ENCODE peak calls at places on chromosome 2, in eight cellular contexts. E is hepatocyte, G is fibroblast of the aortic adventitia, A is RWPE1, H is colonic mucosa, L is MM.1S, M is left lung, V is GM23338. R is an unnamed sample.

GRCh38 chr2:72837171-72837570 is 11.3 kb upstream of the EXOC6B start:
- DNase-seq in E (no peak), G (peak; percentile 31), A (no peak), H (no peak), L (no peak), M (no peak), V (no peak), R (no peak)

GRCh38 chr2:147829106-147829505 is 15.7 kb upstream of the ACVR2A start:
- DNase-seq in E (peak; percentile 24), G (peak; percentile 92), A (peak; percentile 24), H (no peak), L (no peak), M (no peak), V (no peak), R (no peak)

GRCh38 chr2:132804045-132804444 is 134.0 kb upstream of the LYPD1 start:
- DNase-seq in E (no peak), G (peak; percentile 43), A (no peak), H (no peak), L (peak; percentile 85), M (no peak), V (peak; percentile 8), R (no peak)

GRCh38 chr2:163734401-163734800 is 1.4 kb downstream of the FIGN start:
- DNase-seq in E (no peak), G (peak; percentile 28), A (no peak), H (no peak), L (no peak), M (no peak), V (no peak), R (no peak)

GRCh38 chr2:20050104-20050711 is 1.2 kb downstream of the LAPTM4A start:
- DNase-seq in E (peak; percentile 64), G (peak; percentile 74), A (peak; percentile 67), H (peak; percentile 46), L (peak; percentile 37), M (no peak), V (peak; percentile 9), R (peak; percentile 72)

GRCh38 chr2:55282110-55282917 is 13.3 kb upstream of the MTIF2 start:
- DNase-seq in E (peak; percentile 93), G (peak; percentile 86), A (peak; percentile 57), H (peak; percentile 90), L (peak; percentile 87), M (peak; percentile 100), V (peak; percentile 87), R (peak; percentile 84)

GRCh38 chr2:191351921-191352320 is 106.7 kb downstream of the MYO1B start:
- DNase-seq in E (no peak), G (peak; percentile 64), A (no peak), H (no peak), L (no peak), M (no peak), V (no peak), R (no peak)

GRCh38 chr2:174873457-174873856 is 109.2 kb upstream of the CHRNA1 start:
- DNase-seq in E (no peak), G (peak; percentile 77), A (no peak), H (no peak), L (no peak), M (no peak), V (peak; percentile 38), R (no peak)

GRCh38 chr2:43605079-43605655 is 9.3 kb upstream of the THADA start:
- DNase-seq in E (peak; percentile 76), G (peak; percentile 67), A (peak; percentile 44), H (no peak), L (peak; percentile 47), M (no peak), V (peak; percentile 77), R (no peak)

GRCh38 chr2:46134531-46135229 is 162.5 kb upstream of the EPAS1 start:
- DNase-seq in E (no peak), G (peak; percentile 89), A (peak; percentile 74), H (no peak), L (no peak), M (no peak), V (no peak), R (no peak)

GRCh38 chr2:42369551-42370229 is 8.7 kb upstream of the COX7A2L start:
- DNase-seq in E (peak; percentile 41), G (no peak), A (no peak), H (no peak), L (no peak), M (no peak), V (no peak), R (no peak)

GRCh38 chr2:30611572-30611971 is 164.5 kb downstream of the LCLAT1 start:
- DNase-seq in E (peak; percentile 12), G (no peak), A (no peak), H (no peak), L (no peak), M (no peak), V (no peak), R (no peak)

GRCh38 chr2:226984461-226985226 is 148.8 kb downstream of the RHBDD1 start:
- DNase-seq in E (no peak), G (no peak), A (no peak), H (no peak), L (peak; percentile 36), M (no peak), V (no peak), R (no peak)

GRCh38 chr2:126227250-126227649 is 428.7 kb upstream of the GYPC start:
- DNase-seq in E (no peak), G (no peak), A (no peak), H (no peak), L (no peak), M (no peak), V (peak; percentile 32), R (no peak)
- TF ChIP-seq CTCF in E (no peak), G (no peak), A (no peak), H (no peak), L (peak; percentile 13), M (no peak), V (peak; percentile 45), R (peak; percentile 6)

GRCh38 chr2:101963198-101963597 is 28.6 kb upstream of the IL1R2 start:
- DNase-seq in E (no peak), G (no peak), A (no peak), H (no peak), L (no peak), M (no peak), V (no peak), R (no peak)

GRCh38 chr2:101958071-101958470 is 33.7 kb upstream of the IL1R2 start:
- DNase-seq in E (no peak), G (peak; percentile 51), A (peak; percentile 55), H (no peak), L (no peak), M (no peak), V (no peak), R (no peak)

GRCh38 chr2:101960903-101961286 is 30.9 kb upstream of the IL1R2 start:
- DNase-seq in E (no peak), G (no peak), A (no peak), H (no peak), L (no peak), M (no peak), V (no peak), R (no peak)

GRCh38 chr2:101962243-101962809 is 29.4 kb upstream of the IL1R2 start:
- DNase-seq in E (no peak), G (no peak), A (no peak), H (no peak), L (no peak), M (no peak), V (no peak), R (no peak)

GRCh38 chr2:101961287-101962242 is 30.2 kb upstream of the IL1R2 start:
- DNase-seq in E (peak; percentile 82), G (peak; percentile 100), A (no peak), H (peak; percentile 53), L (no peak), M (no peak), V (no peak), R (peak; percentile 92)
- TF ChIP-seq CTCF in E (no peak), G (peak; percentile 45), A (no peak), H (no peak), L (no peak), M (no peak), V (no peak), R (no peak)

GRCh38 chr2:23294238-23294637 is 90.7 kb upstream of the KLHL29 start:
- DNase-seq in E (no peak), G (no peak), A (no peak), H (no peak), L (no peak), M (no peak), V (peak; percentile 25), R (no peak)
- TF ChIP-seq CTCF in E (no peak), G (no peak), A (no peak), H (no peak), L (no peak), M (no peak), V (peak; percentile 55), R (no peak)

GRCh38 chr2:64937341-64938230 is 51.6 kb upstream of the SLC1A4 start:
- DNase-seq in E (no peak), G (no peak), A (no peak), H (no peak), L (peak; percentile 91), M (peak; percentile 83), V (no peak), R (peak; percentile 61)

GRCh38 chr2:64938607-64939285 is 50.5 kb upstream of the SLC1A4 start:
- DNase-seq in E (no peak), G (no peak), A (no peak), H (no peak), L (peak; percentile 40), M (no peak), V (no peak), R (no peak)

GRCh38 chr2:64941751-64942150 is 47.4 kb upstream of the SLC1A4 start:
- DNase-seq in E (no peak), G (no peak), A (no peak), H (no peak), L (no peak), M (no peak), V (no peak), R (no peak)

GRCh38 chr2:64941143-64941542 is 48.1 kb upstream of the SLC1A4 start:
- DNase-seq in E (no peak), G (no peak), A (no peak), H (no peak), L (no peak), M (no peak), V (no peak), R (no peak)

GRCh38 chr2:64939332-64939917 is 49.8 kb upstream of the SLC1A4 start:
- DNase-seq in E (no peak), G (no peak), A (no peak), H (no peak), L (peak; percentile 88), M (no peak), V (peak; percentile 52), R (no peak)
- TF ChIP-seq CTCF in E (no peak), G (no peak), A (no peak), H (no peak), L (peak; percentile 52), M (no peak), V (peak; percentile 53), R (no peak)